ENCODE peak calls at places on chromosomes 3 and 15, in eight cellular contexts. One of them, this sample, is unnamed.

GRCh38 chr3:190323241-190323617 is 983 bp upstream of the CLDN1 start:
- DNase-seq in astrocyte of the spinal cord: no peak
- DNase-seq in iris pigment epithelial cell: no peak
- DNase-seq in activated CD8-positive, alpha-beta memory T cell treated with anti-CD3 and anti-CD28 coated beads for 24 hours: no peak
- DNase-seq in stimulated activated CD4-positive, alpha-beta T cell treated with anti-CD3 and anti-CD28 coated beads, TNF-alpha, amount 100 ng/mL, for 1 hour: no peak
- DNase-seq in CD8-positive, alpha-beta memory T cell: no peak
- DNase-seq in stimulated activated CD8-positive, alpha-beta memory T cell treated with anti-CD3 and anti-CD28 coated beads, Interleukin-15, amount 100 ng/mL, for 1 hour: no peak
- DNase-seq in astrocyte of the cerebellum: no peak
- DNase-seq in this sample: no peak

GRCh38 chr3:44926921-44927320 is 49.1 kb downstream of the ZDHHC3 start:
- DNase-seq in astrocyte of the spinal cord: no peak
- DNase-seq in iris pigment epithelial cell: no peak
- DNase-seq in activated CD8-positive, alpha-beta memory T cell treated with anti-CD3 and anti-CD28 coated beads for 24 hours: no peak
- DNase-seq in stimulated activated CD4-positive, alpha-beta T cell treated with anti-CD3 and anti-CD28 coated beads, TNF-alpha, amount 100 ng/mL, for 1 hour: no peak
- DNase-seq in CD8-positive, alpha-beta memory T cell: no peak
- DNase-seq in stimulated activated CD8-positive, alpha-beta memory T cell treated with anti-CD3 and anti-CD28 coated beads, Interleukin-15, amount 100 ng/mL, for 1 hour: no peak
- DNase-seq in astrocyte of the cerebellum: no peak
- DNase-seq in this sample: no peak

GRCh38 chr15:35311607-35312006 is 226.5 kb upstream of the NANOGP8 start:
- DNase-seq in astrocyte of the spinal cord: no peak
- DNase-seq in iris pigment epithelial cell: no peak
- DNase-seq in activated CD8-positive, alpha-beta memory T cell treated with anti-CD3 and anti-CD28 coated beads for 24 hours: no peak
- DNase-seq in stimulated activated CD4-positive, alpha-beta T cell treated with anti-CD3 and anti-CD28 coated beads, TNF-alpha, amount 100 ng/mL, for 1 hour: no peak
- DNase-seq in CD8-positive, alpha-beta memory T cell: no peak
- DNase-seq in stimulated activated CD8-positive, alpha-beta memory T cell treated with anti-CD3 and anti-CD28 coated beads, Interleukin-15, amount 100 ng/mL, for 1 hour: no peak
- DNase-seq in astrocyte of the cerebellum: no peak
- DNase-seq in this sample: no peak

GRCh38 chr15:48459571-48460461 is 128.6 kb downstream of the DUT start:
- DNase-seq in astrocyte of the spinal cord: peak
- DNase-seq in iris pigment epithelial cell: peak
- DNase-seq in activated CD8-positive, alpha-beta memory T cell treated with anti-CD3 and anti-CD28 coated beads for 24 hours: no peak
- DNase-seq in stimulated activated CD4-positive, alpha-beta T cell treated with anti-CD3 and anti-CD28 coated beads, TNF-alpha, amount 100 ng/mL, for 1 hour: no peak
- DNase-seq in CD8-positive, alpha-beta memory T cell: no peak
- DNase-seq in stimulated activated CD8-positive, alpha-beta memory T cell treated with anti-CD3 and anti-CD28 coated beads, Interleukin-15, amount 100 ng/mL, for 1 hour: no peak
- DNase-seq in astrocyte of the cerebellum: no peak
- DNase-seq in this sample: no peak

GRCh38 chr3:53072653-53073552 is 27.0 kb upstream of the SFMBT1 start:
- DNase-seq in astrocyte of the spinal cord: peak
- DNase-seq in iris pigment epithelial cell: peak
- DNase-seq in activated CD8-positive, alpha-beta memory T cell treated with anti-CD3 and anti-CD28 coated beads for 24 hours: peak
- DNase-seq in stimulated activated CD4-positive, alpha-beta T cell treated with anti-CD3 and anti-CD28 coated beads, TNF-alpha, amount 100 ng/mL, for 1 hour: peak
- DNase-seq in CD8-positive, alpha-beta memory T cell: peak
- DNase-seq in stimulated activated CD8-positive, alpha-beta memory T cell treated with anti-CD3 and anti-CD28 coated beads, Interleukin-15, amount 100 ng/mL, for 1 hour: peak
- DNase-seq in astrocyte of the cerebellum: no peak
- DNase-seq in this sample: peak

GRCh38 chr15:78673917-78674444 is 33.0 kb upstream of the CHRNB4 start:
- DNase-seq in astrocyte of the spinal cord: no peak
- DNase-seq in iris pigment epithelial cell: no peak
- DNase-seq in activated CD8-positive, alpha-beta memory T cell treated with anti-CD3 and anti-CD28 coated beads for 24 hours: no peak
- DNase-seq in stimulated activated CD4-positive, alpha-beta T cell treated with anti-CD3 and anti-CD28 coated beads, TNF-alpha, amount 100 ng/mL, for 1 hour: no peak
- DNase-seq in CD8-positive, alpha-beta memory T cell: no peak
- DNase-seq in stimulated activated CD8-positive, alpha-beta memory T cell treated with anti-CD3 and anti-CD28 coated beads, Interleukin-15, amount 100 ng/mL, for 1 hour: no peak
- DNase-seq in astrocyte of the cerebellum: no peak
- DNase-seq in this sample: no peak

GRCh38 chr3:105598047-105598796 is 231.5 kb downstream of the ALCAM start:
- DNase-seq in astrocyte of the spinal cord: peak
- DNase-seq in iris pigment epithelial cell: peak
- DNase-seq in activated CD8-positive, alpha-beta memory T cell treated with anti-CD3 and anti-CD28 coated beads for 24 hours: no peak
- DNase-seq in stimulated activated CD4-positive, alpha-beta T cell treated with anti-CD3 and anti-CD28 coated beads, TNF-alpha, amount 100 ng/mL, for 1 hour: no peak
- DNase-seq in CD8-positive, alpha-beta memory T cell: no peak
- DNase-seq in stimulated activated CD8-positive, alpha-beta memory T cell treated with anti-CD3 and anti-CD28 coated beads, Interleukin-15, amount 100 ng/mL, for 1 hour: no peak
- DNase-seq in astrocyte of the cerebellum: peak
- DNase-seq in this sample: no peak

GRCh38 chr3:136232413-136232812 is 17.7 kb upstream of the PCCB start:
- DNase-seq in astrocyte of the spinal cord: no peak
- DNase-seq in iris pigment epithelial cell: no peak
- DNase-seq in activated CD8-positive, alpha-beta memory T cell treated with anti-CD3 and anti-CD28 coated beads for 24 hours: no peak
- DNase-seq in stimulated activated CD4-positive, alpha-beta T cell treated with anti-CD3 and anti-CD28 coated beads, TNF-alpha, amount 100 ng/mL, for 1 hour: no peak
- DNase-seq in CD8-positive, alpha-beta memory T cell: no peak
- DNase-seq in stimulated activated CD8-positive, alpha-beta memory T cell treated with anti-CD3 and anti-CD28 coated beads, Interleukin-15, amount 100 ng/mL, for 1 hour: no peak
- DNase-seq in astrocyte of the cerebellum: no peak
- DNase-seq in this sample: no peak

GRCh38 chr15:101723161-101723873 is 956 bp downstream of the TARS3 start:
- DNase-seq in astrocyte of the spinal cord: peak
- DNase-seq in iris pigment epithelial cell: peak
- DNase-seq in activated CD8-positive, alpha-beta memory T cell treated with anti-CD3 and anti-CD28 coated beads for 24 hours: peak
- DNase-seq in stimulated activated CD4-positive, alpha-beta T cell treated with anti-CD3 and anti-CD28 coated beads, TNF-alpha, amount 100 ng/mL, for 1 hour: no peak
- DNase-seq in CD8-positive, alpha-beta memory T cell: peak
- DNase-seq in stimulated activated CD8-positive, alpha-beta memory T cell treated with anti-CD3 and anti-CD28 coated beads, Interleukin-15, amount 100 ng/mL, for 1 hour: no peak
- DNase-seq in astrocyte of the cerebellum: no peak
- DNase-seq in this sample: no peak

GRCh38 chr3:6367171-6367570 is 493.7 kb upstream of the GRM7 start:
- DNase-seq in astrocyte of the spinal cord: no peak
- DNase-seq in iris pigment epithelial cell: no peak
- DNase-seq in activated CD8-positive, alpha-beta memory T cell treated with anti-CD3 and anti-CD28 coated beads for 24 hours: no peak
- DNase-seq in stimulated activated CD4-positive, alpha-beta T cell treated with anti-CD3 and anti-CD28 coated beads, TNF-alpha, amount 100 ng/mL, for 1 hour: no peak
- DNase-seq in CD8-positive, alpha-beta memory T cell: no peak
- DNase-seq in stimulated activated CD8-positive, alpha-beta memory T cell treated with anti-CD3 and anti-CD28 coated beads, Interleukin-15, amount 100 ng/mL, for 1 hour: no peak
- DNase-seq in astrocyte of the cerebellum: no peak
- DNase-seq in this sample: no peak

GRCh38 chr15:92527197-92527596 is 128.4 kb downstream of the FAM174B start:
- DNase-seq in astrocyte of the spinal cord: peak
- DNase-seq in iris pigment epithelial cell: no peak
- DNase-seq in activated CD8-positive, alpha-beta memory T cell treated with anti-CD3 and anti-CD28 coated beads for 24 hours: no peak
- DNase-seq in stimulated activated CD4-positive, alpha-beta T cell treated with anti-CD3 and anti-CD28 coated beads, TNF-alpha, amount 100 ng/mL, for 1 hour: no peak
- DNase-seq in CD8-positive, alpha-beta memory T cell: no peak
- DNase-seq in stimulated activated CD8-positive, alpha-beta memory T cell treated with anti-CD3 and anti-CD28 coated beads, Interleukin-15, amount 100 ng/mL, for 1 hour: no peak
- DNase-seq in astrocyte of the cerebellum: peak
- DNase-seq in this sample: no peak

GRCh38 chr3:126083913-126084514 is at the start of gene SLC41A3:
- DNase-seq in astrocyte of the spinal cord: peak
- DNase-seq in iris pigment epithelial cell: peak
- DNase-seq in activated CD8-positive, alpha-beta memory T cell treated with anti-CD3 and anti-CD28 coated beads for 24 hours: peak
- DNase-seq in stimulated activated CD4-positive, alpha-beta T cell treated with anti-CD3 and anti-CD28 coated beads, TNF-alpha, amount 100 ng/mL, for 1 hour: peak
- DNase-seq in CD8-positive, alpha-beta memory T cell: peak
- DNase-seq in stimulated activated CD8-positive, alpha-beta memory T cell treated with anti-CD3 and anti-CD28 coated beads, Interleukin-15, amount 100 ng/mL, for 1 hour: peak
- DNase-seq in astrocyte of the cerebellum: peak
- DNase-seq in this sample: peak

GRCh38 chr3:17501745-17502144 is 240.7 kb downstream of the TBC1D5 start:
- DNase-seq in astrocyte of the spinal cord: no peak
- DNase-seq in iris pigment epithelial cell: no peak
- DNase-seq in activated CD8-positive, alpha-beta memory T cell treated with anti-CD3 and anti-CD28 coated beads for 24 hours: no peak
- DNase-seq in stimulated activated CD4-positive, alpha-beta T cell treated with anti-CD3 and anti-CD28 coated beads, TNF-alpha, amount 100 ng/mL, for 1 hour: no peak
- DNase-seq in CD8-positive, alpha-beta memory T cell: no peak
- DNase-seq in stimulated activated CD8-positive, alpha-beta memory T cell treated with anti-CD3 and anti-CD28 coated beads, Interleukin-15, amount 100 ng/mL, for 1 hour: no peak
- DNase-seq in astrocyte of the cerebellum: no peak
- DNase-seq in this sample: no peak

GRCh38 chr3:86984271-86984670 is 6.7 kb downstream of the VGLL3 start:
- DNase-seq in astrocyte of the spinal cord: no peak
- DNase-seq in iris pigment epithelial cell: no peak
- DNase-seq in activated CD8-positive, alpha-beta memory T cell treated with anti-CD3 and anti-CD28 coated beads for 24 hours: no peak
- DNase-seq in stimulated activated CD4-positive, alpha-beta T cell treated with anti-CD3 and anti-CD28 coated beads, TNF-alpha, amount 100 ng/mL, for 1 hour: no peak
- DNase-seq in CD8-positive, alpha-beta memory T cell: no peak
- DNase-seq in stimulated activated CD8-positive, alpha-beta memory T cell treated with anti-CD3 and anti-CD28 coated beads, Interleukin-15, amount 100 ng/mL, for 1 hour: no peak
- DNase-seq in astrocyte of the cerebellum: no peak
- DNase-seq in this sample: no peak

GRCh38 chr3:77042892-77043291 is 3.0 kb downstream of the ROBO2 start:
- DNase-seq in astrocyte of the spinal cord: no peak
- DNase-seq in iris pigment epithelial cell: no peak
- DNase-seq in activated CD8-positive, alpha-beta memory T cell treated with anti-CD3 and anti-CD28 coated beads for 24 hours: no peak
- DNase-seq in stimulated activated CD4-positive, alpha-beta T cell treated with anti-CD3 and anti-CD28 coated beads, TNF-alpha, amount 100 ng/mL, for 1 hour: no peak
- DNase-seq in CD8-positive, alpha-beta memory T cell: no peak
- DNase-seq in stimulated activated CD8-positive, alpha-beta memory T cell treated with anti-CD3 and anti-CD28 coated beads, Interleukin-15, amount 100 ng/mL, for 1 hour: no peak
- DNase-seq in astrocyte of the cerebellum: no peak
- DNase-seq in this sample: no peak

GRCh38 chr3:59326246-59327024 is 276.6 kb upstream of the CFAP20DC start:
- DNase-seq in astrocyte of the spinal cord: no peak
- DNase-seq in iris pigment epithelial cell: no peak
- DNase-seq in activated CD8-positive, alpha-beta memory T cell treated with anti-CD3 and anti-CD28 coated beads for 24 hours: no peak
- DNase-seq in stimulated activated CD4-positive, alpha-beta T cell treated with anti-CD3 and anti-CD28 coated beads, TNF-alpha, amount 100 ng/mL, for 1 hour: no peak
- DNase-seq in CD8-positive, alpha-beta memory T cell: no peak
- DNase-seq in stimulated activated CD8-positive, alpha-beta memory T cell treated with anti-CD3 and anti-CD28 coated beads, Interleukin-15, amount 100 ng/mL, for 1 hour: no peak
- DNase-seq in astrocyte of the cerebellum: no peak
- DNase-seq in this sample: no peak

GRCh38 chr15:62103431-62103830 is 36.7 kb downstream of the C2CD4A start:
- DNase-seq in astrocyte of the spinal cord: no peak
- DNase-seq in iris pigment epithelial cell: no peak
- DNase-seq in activated CD8-positive, alpha-beta memory T cell treated with anti-CD3 and anti-CD28 coated beads for 24 hours: no peak
- DNase-seq in stimulated activated CD4-positive, alpha-beta T cell treated with anti-CD3 and anti-CD28 coated beads, TNF-alpha, amount 100 ng/mL, for 1 hour: no peak
- DNase-seq in CD8-positive, alpha-beta memory T cell: no peak
- DNase-seq in stimulated activated CD8-positive, alpha-beta memory T cell treated with anti-CD3 and anti-CD28 coated beads, Interleukin-15, amount 100 ng/mL, for 1 hour: no peak
- DNase-seq in astrocyte of the cerebellum: no peak
- DNase-seq in this sample: no peak

GRCh38 chr15:70505411-70505919 is 257.9 kb downstream of the UACA start:
- DNase-seq in astrocyte of the spinal cord: peak
- DNase-seq in iris pigment epithelial cell: peak
- DNase-seq in activated CD8-positive, alpha-beta memory T cell treated with anti-CD3 and anti-CD28 coated beads for 24 hours: no peak
- DNase-seq in stimulated activated CD4-positive, alpha-beta T cell treated with anti-CD3 and anti-CD28 coated beads, TNF-alpha, amount 100 ng/mL, for 1 hour: no peak
- DNase-seq in CD8-positive, alpha-beta memory T cell: no peak
- DNase-seq in stimulated activated CD8-positive, alpha-beta memory T cell treated with anti-CD3 and anti-CD28 coated beads, Interleukin-15, amount 100 ng/mL, for 1 hour: no peak
- DNase-seq in astrocyte of the cerebellum: peak
- DNase-seq in this sample: no peak

GRCh38 chr3:194148383-194148782 is 12.4 kb downstream of the HES1 start:
- DNase-seq in astrocyte of the spinal cord: peak
- DNase-seq in iris pigment epithelial cell: peak
- DNase-seq in activated CD8-positive, alpha-beta memory T cell treated with anti-CD3 and anti-CD28 coated beads for 24 hours: no peak
- DNase-seq in stimulated activated CD4-positive, alpha-beta T cell treated with anti-CD3 and anti-CD28 coated beads, TNF-alpha, amount 100 ng/mL, for 1 hour: no peak
- DNase-seq in CD8-positive, alpha-beta memory T cell: no peak
- DNase-seq in stimulated activated CD8-positive, alpha-beta memory T cell treated with anti-CD3 and anti-CD28 coated beads, Interleukin-15, amount 100 ng/mL, for 1 hour: no peak
- DNase-seq in astrocyte of the cerebellum: peak
- DNase-seq in this sample: no peak

GRCh38 chr3:127774647-127775046 is 47.7 kb downstream of the MGLL start:
- DNase-seq in astrocyte of the spinal cord: no peak
- DNase-seq in iris pigment epithelial cell: no peak
- DNase-seq in activated CD8-positive, alpha-beta memory T cell treated with anti-CD3 and anti-CD28 coated beads for 24 hours: no peak
- DNase-seq in stimulated activated CD4-positive, alpha-beta T cell treated with anti-CD3 and anti-CD28 coated beads, TNF-alpha, amount 100 ng/mL, for 1 hour: no peak
- DNase-seq in CD8-positive, alpha-beta memory T cell: peak
- DNase-seq in stimulated activated CD8-positive, alpha-beta memory T cell treated with anti-CD3 and anti-CD28 coated beads, Interleukin-15, amount 100 ng/mL, for 1 hour: no peak
- DNase-seq in astrocyte of the cerebellum: no peak
- DNase-seq in this sample: no peak

GRCh38 chr3:17910922-17911321 is 168.5 kb upstream of the TBC1D5 start:
- DNase-seq in astrocyte of the spinal cord: no peak
- DNase-seq in iris pigment epithelial cell: no peak
- DNase-seq in activated CD8-positive, alpha-beta memory T cell treated with anti-CD3 and anti-CD28 coated beads for 24 hours: no peak
- DNase-seq in stimulated activated CD4-positive, alpha-beta T cell treated with anti-CD3 and anti-CD28 coated beads, TNF-alpha, amount 100 ng/mL, for 1 hour: no peak
- DNase-seq in CD8-positive, alpha-beta memory T cell: no peak
- DNase-seq in stimulated activated CD8-positive, alpha-beta memory T cell treated with anti-CD3 and anti-CD28 coated beads, Interleukin-15, amount 100 ng/mL, for 1 hour: no peak
- DNase-seq in astrocyte of the cerebellum: no peak
- DNase-seq in this sample: no peak

GRCh38 chr3:124859025-124859424 is 28.1 kb downstream of the ITGB5 start:
- DNase-seq in astrocyte of the spinal cord: peak
- DNase-seq in iris pigment epithelial cell: peak
- DNase-seq in activated CD8-positive, alpha-beta memory T cell treated with anti-CD3 and anti-CD28 coated beads for 24 hours: no peak
- DNase-seq in stimulated activated CD4-positive, alpha-beta T cell treated with anti-CD3 and anti-CD28 coated beads, TNF-alpha, amount 100 ng/mL, for 1 hour: no peak
- DNase-seq in CD8-positive, alpha-beta memory T cell: no peak
- DNase-seq in stimulated activated CD8-positive, alpha-beta memory T cell treated with anti-CD3 and anti-CD28 coated beads, Interleukin-15, amount 100 ng/mL, for 1 hour: no peak
- DNase-seq in astrocyte of the cerebellum: peak
- DNase-seq in this sample: no peak

GRCh38 chr3:177812492-177812891 is 615.2 kb upstream of the TBL1XR1 start:
- DNase-seq in astrocyte of the spinal cord: no peak
- DNase-seq in iris pigment epithelial cell: no peak
- DNase-seq in activated CD8-positive, alpha-beta memory T cell treated with anti-CD3 and anti-CD28 coated beads for 24 hours: no peak
- DNase-seq in stimulated activated CD4-positive, alpha-beta T cell treated with anti-CD3 and anti-CD28 coated beads, TNF-alpha, amount 100 ng/mL, for 1 hour: no peak
- DNase-seq in CD8-positive, alpha-beta memory T cell: no peak
- DNase-seq in stimulated activated CD8-positive, alpha-beta memory T cell treated with anti-CD3 and anti-CD28 coated beads, Interleukin-15, amount 100 ng/mL, for 1 hour: no peak
- DNase-seq in astrocyte of the cerebellum: no peak
- DNase-seq in this sample: no peak

GRCh38 chr3:9552252-9552999 is 1.2 kb downstream of the LHFPL4 start:
- DNase-seq in astrocyte of the spinal cord: peak
- DNase-seq in iris pigment epithelial cell: peak
- DNase-seq in activated CD8-positive, alpha-beta memory T cell treated with anti-CD3 and anti-CD28 coated beads for 24 hours: peak
- DNase-seq in stimulated activated CD4-positive, alpha-beta T cell treated with anti-CD3 and anti-CD28 coated beads, TNF-alpha, amount 100 ng/mL, for 1 hour: no peak
- DNase-seq in CD8-positive, alpha-beta memory T cell: no peak
- DNase-seq in stimulated activated CD8-positive, alpha-beta memory T cell treated with anti-CD3 and anti-CD28 coated beads, Interleukin-15, amount 100 ng/mL, for 1 hour: peak
- DNase-seq in astrocyte of the cerebellum: peak
- DNase-seq in this sample: no peak

GRCh38 chr3:190524942-190525341 is 11.1 kb downstream of the IL1RAP start:
- DNase-seq in astrocyte of the spinal cord: no peak
- DNase-seq in iris pigment epithelial cell: no peak
- DNase-seq in activated CD8-positive, alpha-beta memory T cell treated with anti-CD3 and anti-CD28 coated beads for 24 hours: no peak
- DNase-seq in stimulated activated CD4-positive, alpha-beta T cell treated with anti-CD3 and anti-CD28 coated beads, TNF-alpha, amount 100 ng/mL, for 1 hour: no peak
- DNase-seq in CD8-positive, alpha-beta memory T cell: no peak
- DNase-seq in stimulated activated CD8-positive, alpha-beta memory T cell treated with anti-CD3 and anti-CD28 coated beads, Interleukin-15, amount 100 ng/mL, for 1 hour: no peak
- DNase-seq in astrocyte of the cerebellum: no peak
- DNase-seq in this sample: no peak

GRCh38 chr3:146750196-146750595 is 145.1 kb upstream of the PLSCR5 start:
- DNase-seq in astrocyte of the spinal cord: peak
- DNase-seq in iris pigment epithelial cell: peak
- DNase-seq in activated CD8-positive, alpha-beta memory T cell treated with anti-CD3 and anti-CD28 coated beads for 24 hours: no peak
- DNase-seq in stimulated activated CD4-positive, alpha-beta T cell treated with anti-CD3 and anti-CD28 coated beads, TNF-alpha, amount 100 ng/mL, for 1 hour: no peak
- DNase-seq in CD8-positive, alpha-beta memory T cell: no peak
- DNase-seq in stimulated activated CD8-positive, alpha-beta memory T cell treated with anti-CD3 and anti-CD28 coated beads, Interleukin-15, amount 100 ng/mL, for 1 hour: no peak
- DNase-seq in astrocyte of the cerebellum: peak
- DNase-seq in this sample: no peak

GRCh38 chr15:82892541-82892940 is 60.0 kb downstream of the HOMER2 start:
- DNase-seq in astrocyte of the spinal cord: no peak
- DNase-seq in iris pigment epithelial cell: no peak
- DNase-seq in activated CD8-positive, alpha-beta memory T cell treated with anti-CD3 and anti-CD28 coated beads for 24 hours: no peak
- DNase-seq in stimulated activated CD4-positive, alpha-beta T cell treated with anti-CD3 and anti-CD28 coated beads, TNF-alpha, amount 100 ng/mL, for 1 hour: no peak
- DNase-seq in CD8-positive, alpha-beta memory T cell: no peak
- DNase-seq in stimulated activated CD8-positive, alpha-beta memory T cell treated with anti-CD3 and anti-CD28 coated beads, Interleukin-15, amount 100 ng/mL, for 1 hour: no peak
- DNase-seq in astrocyte of the cerebellum: no peak
- DNase-seq in this sample: no peak

GRCh38 chr3:89145995-89146394 is 38.6 kb downstream of the EPHA3 start:
- DNase-seq in astrocyte of the spinal cord: peak
- DNase-seq in iris pigment epithelial cell: peak
- DNase-seq in activated CD8-positive, alpha-beta memory T cell treated with anti-CD3 and anti-CD28 coated beads for 24 hours: no peak
- DNase-seq in stimulated activated CD4-positive, alpha-beta T cell treated with anti-CD3 and anti-CD28 coated beads, TNF-alpha, amount 100 ng/mL, for 1 hour: no peak
- DNase-seq in CD8-positive, alpha-beta memory T cell: no peak
- DNase-seq in stimulated activated CD8-positive, alpha-beta memory T cell treated with anti-CD3 and anti-CD28 coated beads, Interleukin-15, amount 100 ng/mL, for 1 hour: no peak
- DNase-seq in astrocyte of the cerebellum: peak
- DNase-seq in this sample: no peak

GRCh38 chr3:132721479-132722164 is 587 bp downstream of the NPHP3 start:
- DNase-seq in astrocyte of the spinal cord: peak
- DNase-seq in iris pigment epithelial cell: peak
- DNase-seq in activated CD8-positive, alpha-beta memory T cell treated with anti-CD3 and anti-CD28 coated beads for 24 hours: no peak
- DNase-seq in stimulated activated CD4-positive, alpha-beta T cell treated with anti-CD3 and anti-CD28 coated beads, TNF-alpha, amount 100 ng/mL, for 1 hour: no peak
- DNase-seq in CD8-positive, alpha-beta memory T cell: peak
- DNase-seq in stimulated activated CD8-positive, alpha-beta memory T cell treated with anti-CD3 and anti-CD28 coated beads, Interleukin-15, amount 100 ng/mL, for 1 hour: no peak
- DNase-seq in astrocyte of the cerebellum: peak
- DNase-seq in this sample: no peak

GRCh38 chr3:129313983-129314756 is 35.5 kb downstream of the HMCES start:
- DNase-seq in astrocyte of the spinal cord: peak
- DNase-seq in iris pigment epithelial cell: no peak
- DNase-seq in activated CD8-positive, alpha-beta memory T cell treated with anti-CD3 and anti-CD28 coated beads for 24 hours: peak
- DNase-seq in stimulated activated CD4-positive, alpha-beta T cell treated with anti-CD3 and anti-CD28 coated beads, TNF-alpha, amount 100 ng/mL, for 1 hour: no peak
- DNase-seq in CD8-positive, alpha-beta memory T cell: no peak
- DNase-seq in stimulated activated CD8-positive, alpha-beta memory T cell treated with anti-CD3 and anti-CD28 coated beads, Interleukin-15, amount 100 ng/mL, for 1 hour: no peak
- DNase-seq in astrocyte of the cerebellum: no peak
- DNase-seq in this sample: no peak

GRCh38 chr3:101849714-101850326 is 506 bp downstream of the NFKBIZ start:
- DNase-seq in astrocyte of the spinal cord: no peak
- DNase-seq in iris pigment epithelial cell: no peak
- DNase-seq in activated CD8-positive, alpha-beta memory T cell treated with anti-CD3 and anti-CD28 coated beads for 24 hours: peak
- DNase-seq in stimulated activated CD4-positive, alpha-beta T cell treated with anti-CD3 and anti-CD28 coated beads, TNF-alpha, amount 100 ng/mL, for 1 hour: peak
- DNase-seq in CD8-positive, alpha-beta memory T cell: peak
- DNase-seq in stimulated activated CD8-positive, alpha-beta memory T cell treated with anti-CD3 and anti-CD28 coated beads, Interleukin-15, amount 100 ng/mL, for 1 hour: no peak
- DNase-seq in astrocyte of the cerebellum: no peak
- DNase-seq in this sample: peak

GRCh38 chr15:40746916-40747418 is 8.1 kb downstream of the RMDN3 start:
- DNase-seq in astrocyte of the spinal cord: no peak
- DNase-seq in iris pigment epithelial cell: peak
- DNase-seq in activated CD8-positive, alpha-beta memory T cell treated with anti-CD3 and anti-CD28 coated beads for 24 hours: no peak
- DNase-seq in stimulated activated CD4-positive, alpha-beta T cell treated with anti-CD3 and anti-CD28 coated beads, TNF-alpha, amount 100 ng/mL, for 1 hour: no peak
- DNase-seq in CD8-positive, alpha-beta memory T cell: no peak
- DNase-seq in stimulated activated CD8-positive, alpha-beta memory T cell treated with anti-CD3 and anti-CD28 coated beads, Interleukin-15, amount 100 ng/mL, for 1 hour: no peak
- DNase-seq in astrocyte of the cerebellum: no peak
- DNase-seq in this sample: no peak

GRCh38 chr3:61769266-61769665 is 207.9 kb downstream of the PTPRG start:
- DNase-seq in astrocyte of the spinal cord: no peak
- DNase-seq in iris pigment epithelial cell: no peak
- DNase-seq in activated CD8-positive, alpha-beta memory T cell treated with anti-CD3 and anti-CD28 coated beads for 24 hours: no peak
- DNase-seq in stimulated activated CD4-positive, alpha-beta T cell treated with anti-CD3 and anti-CD28 coated beads, TNF-alpha, amount 100 ng/mL, for 1 hour: no peak
- DNase-seq in CD8-positive, alpha-beta memory T cell: no peak
- DNase-seq in stimulated activated CD8-positive, alpha-beta memory T cell treated with anti-CD3 and anti-CD28 coated beads, Interleukin-15, amount 100 ng/mL, for 1 hour: no peak
- DNase-seq in astrocyte of the cerebellum: no peak
- DNase-seq in this sample: no peak

GRCh38 chr3:73419179-73419803 is 205.4 kb downstream of the PDZRN3 start:
- DNase-seq in astrocyte of the spinal cord: peak
- DNase-seq in iris pigment epithelial cell: peak
- DNase-seq in activated CD8-positive, alpha-beta memory T cell treated with anti-CD3 and anti-CD28 coated beads for 24 hours: no peak
- DNase-seq in stimulated activated CD4-positive, alpha-beta T cell treated with anti-CD3 and anti-CD28 coated beads, TNF-alpha, amount 100 ng/mL, for 1 hour: no peak
- DNase-seq in CD8-positive, alpha-beta memory T cell: no peak
- DNase-seq in stimulated activated CD8-positive, alpha-beta memory T cell treated with anti-CD3 and anti-CD28 coated beads, Interleukin-15, amount 100 ng/mL, for 1 hour: no peak
- DNase-seq in astrocyte of the cerebellum: no peak
- DNase-seq in this sample: no peak

This sample was measured in central memory CD8-positive, alpha-beta T cell.